ENCODE peak calls at places on chromosomes 12 and 14, in eight cellular contexts. X, B, N, F, O, P, J and A are unnamed samples.

GRCh38 chr14:75905505-75905904 is 76.3 kb downstream of the TGFB3 start:
- DNase-seq in X (no peak), B (no peak), N (no peak), F (no peak), O (no peak), P (no peak), J (no peak), A (peak; percentile 41)

GRCh38 chr12:7079826-7080125 is 12.5 kb downstream of the C1R start:
- DNase-seq in X (no peak), B (no peak), N (no peak), F (no peak), O (peak; percentile 30), P (no peak), J (no peak), A (peak; percentile 30)

GRCh38 chr12:74328623-74329022 is 209.0 kb upstream of the ATXN7L3B start:
- DNase-seq in X (no peak), B (no peak), N (peak; percentile 31), F (no peak), O (no peak), P (no peak), J (no peak), A (no peak)

GRCh38 chr14:103108749-103109207 is 14.3 kb downstream of the EXOC3L4 start:
- DNase-seq in X (peak; percentile 33), B (no peak), N (peak; percentile 61), F (no peak), O (no peak), P (no peak), J (no peak), A (no peak)

GRCh38 chr14:102126807-102127455 is 12.8 kb upstream of the WDR20 start:
- DNase-seq in X (no peak), B (no peak), N (no peak), F (no peak), O (no peak), P (no peak), J (no peak), A (no peak)

GRCh38 chr14:72847721-72848120 is 46.2 kb downstream of the DPF3 start:
- DNase-seq in X (no peak), B (no peak), N (peak; percentile 67), F (no peak), O (peak; percentile 37), P (peak; percentile 21), J (no peak), A (no peak)

GRCh38 chr14:36647417-36647826 is 14.2 kb upstream of the PAX9 start:
- DNase-seq in X (no peak), B (no peak), N (peak; percentile 47), F (peak; percentile 41), O (no peak), P (no peak), J (no peak), A (no peak)

GRCh38 chr14:58572092-58572853 is 65.5 kb upstream of the DACT1 start:
- DNase-seq in X (no peak), B (no peak), N (no peak), F (peak; percentile 9), O (peak; percentile 68), P (no peak), J (no peak), A (peak; percentile 61)

GRCh38 chr14:77139540-77140342 is 1.9 kb downstream of the ZDHHC22 start:
- DNase-seq in X (peak; percentile 43), B (peak; percentile 90), N (peak; percentile 95), F (peak; percentile 90), O (peak; percentile 52), P (peak; percentile 27), J (no peak), A (peak; percentile 64)

GRCh38 chr14:39812532-39813320 is 380.5 kb upstream of the FBXO33 start:
- DNase-seq in X (no peak), B (no peak), N (no peak), F (no peak), O (no peak), P (no peak), J (no peak), A (no peak)

GRCh38 chr12:122944588-122944987 is 21.7 kb downstream of the ABCB9 start:
- DNase-seq in X (no peak), B (no peak), N (no peak), F (no peak), O (peak; percentile 96), P (peak; percentile 79), J (no peak), A (no peak)

GRCh38 chr14:25032092-25032784 is 17.7 kb downstream of the STXBP6 start:
- DNase-seq in X (peak; percentile 2), B (no peak), N (peak; percentile 65), F (no peak), O (no peak), P (no peak), J (peak; percentile 71), A (no peak)
- TF ChIP-seq EZH2phosphoT487 in X (no peak), B (no peak), N (no peak), F (no peak), O (no peak), P (no peak), J (no peak), A (no peak)

GRCh38 chr12:24011927-24012326 is 62.5 kb upstream of the SOX5 start:
- DNase-seq in X (no peak), B (no peak), N (no peak), F (no peak), O (no peak), P (no peak), J (no peak), A (no peak)

GRCh38 chr12:24014240-24014639 is 64.8 kb upstream of the SOX5 start:
- DNase-seq in X (no peak), B (no peak), N (no peak), F (peak; percentile 60), O (no peak), P (no peak), J (no peak), A (no peak)

GRCh38 chr12:24012528-24012927 is 63.1 kb upstream of the SOX5 start:
- DNase-seq in X (no peak), B (no peak), N (peak; percentile 14), F (no peak), O (peak; percentile 12), P (no peak), J (no peak), A (peak; percentile 10)

GRCh38 chr12:24015771-24016170 is 66.3 kb upstream of the SOX5 start:
- DNase-seq in X (no peak), B (no peak), N (no peak), F (peak; percentile 32), O (no peak), P (no peak), J (no peak), A (no peak)

DNA sequence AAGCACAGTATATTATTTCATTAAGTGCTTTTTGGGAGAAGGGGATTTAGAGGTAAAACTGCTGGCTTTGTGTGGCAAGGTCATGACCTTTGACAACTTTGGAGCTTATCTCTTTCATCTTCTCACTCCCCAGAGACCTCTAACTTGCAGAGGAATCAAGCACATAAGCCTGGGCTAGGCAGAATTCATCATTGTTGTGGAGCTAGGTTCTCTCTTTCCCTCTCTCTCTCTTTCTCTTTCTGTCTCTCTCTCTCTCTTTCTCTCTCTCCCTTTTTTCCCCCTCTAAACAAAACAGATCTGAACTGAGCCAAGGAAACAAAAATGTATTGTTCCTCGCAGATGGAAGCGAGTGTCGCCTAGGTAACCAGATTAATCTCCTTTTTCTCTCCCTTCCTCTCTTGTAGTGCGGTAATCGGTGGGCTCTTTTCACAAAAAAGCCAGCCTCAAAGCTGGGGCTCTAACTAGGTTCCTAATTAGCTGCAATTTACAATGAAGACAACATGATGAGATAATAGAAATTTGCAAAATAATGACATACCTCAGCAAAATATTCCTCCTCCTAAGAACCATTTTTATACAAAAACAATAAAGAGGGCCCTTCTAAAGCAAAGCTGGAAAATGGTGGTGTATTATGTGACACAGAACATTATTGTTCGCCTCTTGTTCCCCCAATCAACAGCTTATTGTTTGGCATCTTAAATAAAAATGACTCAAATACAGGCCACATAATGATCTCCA is 65.6 kb upstream of the SOX5 start:
- DNase-seq in X (no peak), B (no peak), N (peak; percentile 16), F (peak; percentile 89), O (no peak), P (no peak), J (no peak), A (no peak)
- TF ChIP-seq CTCF in X (no peak), B (no peak), N (no peak), F (no peak), O (no peak), P (no peak), J (no peak), A (no peak)

GRCh38 chr14:69241577-69241976 is 18.4 kb upstream of the GALNT16 start:
- DNase-seq in X (no peak), B (no peak), N (no peak), F (no peak), O (no peak), P (no peak), J (no peak), A (no peak)
- TF ChIP-seq EZH2phosphoT487 in X (no peak), B (no peak), N (no peak), F (no peak), O (no peak), P (no peak), J (no peak), A (no peak)

GRCh38 chr14:71320734-71321555 is 413.7 kb downstream of the PCNX1 start:
- DNase-seq in X (peak; percentile 73), B (peak; percentile 83), N (peak; percentile 59), F (peak; percentile 87), O (peak; percentile 54), P (no peak), J (peak; percentile 52), A (peak; percentile 86)

GRCh38 chr14:71318097-71318459 is 410.8 kb downstream of the PCNX1 start:
- DNase-seq in X (no peak), B (no peak), N (no peak), F (no peak), O (no peak), P (no peak), J (no peak), A (no peak)

GRCh38 chr14:71319646-71320045 is 412.4 kb downstream of the PCNX1 start:
- DNase-seq in X (peak; percentile 51), B (peak; percentile 22), N (peak; percentile 26), F (peak; percentile 35), O (peak; percentile 36), P (no peak), J (peak; percentile 16), A (peak; percentile 31)

GRCh38 chr14:71321556-71322315 is 414.5 kb downstream of the PCNX1 start:
- DNase-seq in X (peak; percentile 24), B (no peak), N (peak; percentile 89), F (peak; percentile 69), O (peak; percentile 94), P (peak; percentile 65), J (no peak), A (peak; percentile 59)

DNA sequence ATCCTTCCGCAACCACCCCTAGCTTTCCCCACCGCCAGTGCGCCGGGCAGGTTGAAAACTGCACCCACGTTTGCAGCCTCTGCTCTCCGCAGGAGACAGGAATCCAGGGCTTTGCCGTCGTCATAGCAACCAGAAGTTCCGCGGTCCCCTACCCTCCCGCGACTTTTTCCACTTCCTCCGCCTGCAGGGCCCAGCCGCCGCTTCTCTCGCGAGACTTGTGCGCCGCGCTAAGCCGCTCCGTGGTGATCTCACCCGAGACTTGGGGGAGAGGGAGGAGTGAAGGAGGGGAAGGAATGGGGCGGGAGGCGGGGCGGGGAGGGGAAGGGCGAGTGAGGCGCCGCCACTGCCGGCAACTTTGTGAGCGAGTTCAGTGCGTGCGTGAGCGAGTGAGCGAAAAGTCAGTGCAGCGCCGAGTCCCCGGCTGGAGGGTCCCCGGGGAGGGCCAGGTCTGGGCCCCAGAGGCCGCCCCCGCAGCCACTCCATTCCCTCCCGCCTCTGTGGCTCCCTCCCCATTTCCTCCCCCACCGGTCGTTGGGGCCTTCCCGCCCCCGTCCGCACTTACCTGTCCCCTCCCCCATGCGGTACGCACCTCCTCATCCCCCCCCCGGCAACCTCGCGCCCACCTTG is 413.0 kb downstream of the PCNX1 start:
- DNase-seq in X (peak; percentile 99), B (peak; percentile 95), N (peak; percentile 99), F (peak; percentile 99), O (peak; percentile 99), P (peak; percentile 95), J (peak; percentile 97), A (peak; percentile 99)
- TF ChIP-seq CTCF in X (no peak), B (no peak), N (no peak), F (no peak), O (no peak), P (no peak), J (no peak), A (no peak)